ENCODE peak calls at places on chromosomes 6 and 20, in ten cellular contexts. W is heart right ventricle, K is fibroblast of lung, B is progenitor cell of endocrine pancreas, G is PC-9, O is osteocyte, D is stomach, F is left ventricle myocardium inferior, P is RWPE1, N is fibroblast of mammary gland. Z is an unnamed sample.

GRCh38 chr6:6390849-6391602 is 70.6 kb upstream of the F13A1 start:
- DNase-seq in W (no peak), K (no peak), B (no peak), G (no peak), O (no peak), D (no peak), F (no peak), P (no peak), N (no peak), Z (no peak)

GRCh38 chr6:55293116-55293515 is 34.2 kb upstream of the GFRAL start:
- DNase-seq in W (no peak), K (no peak), B (no peak), G (no peak), O (no peak), D (no peak), F (no peak), P (peak; percentile 3), N (peak; percentile 22), Z (no peak)

GRCh38 chr6:42140756-42141602 is 1.4 kb downstream of the C6orf132 start:
- DNase-seq in W (no peak), K (peak; percentile 23), B (no peak), G (no peak), O (no peak), D (peak; percentile 28), F (no peak), P (peak; percentile 26), N (peak; percentile 42), Z (no peak)

GRCh38 chr6:96153775-96154174 is 138.0 kb downstream of the FUT9 start:
- DNase-seq in W (no peak), K (peak; percentile 20), B (no peak), G (no peak), O (no peak), D (no peak), F (no peak), P (no peak), N (no peak), Z (no peak)

GRCh38 chr6:80520195-80520594 is 413.7 kb downstream of the BCKDHB start:
- DNase-seq in W (no peak), K (peak; percentile 58), B (no peak), G (no peak), O (no peak), D (no peak), F (no peak), P (no peak), N (peak; percentile 73), Z (no peak)

GRCh38 chr6:36684447-36684812 is 5.9 kb downstream of the CDKN1A start:
- DNase-seq in W (no peak), K (no peak), B (no peak), G (no peak), O (no peak), D (no peak), F (no peak), P (no peak), N (no peak), Z (no peak)

GRCh38 chr6:132712366-132712765 is 1.5 kb downstream of the VNN1 start:
- DNase-seq in W (no peak), K (peak; percentile 41), B (no peak), G (peak; percentile 89), O (no peak), D (no peak), F (no peak), P (peak; percentile 27), N (peak; percentile 30), Z (no peak)

GRCh38 chr6:148524509-148524908 is 181.9 kb downstream of the SASH1 start:
- DNase-seq in W (no peak), K (peak; percentile 89), B (no peak), G (no peak), O (no peak), D (no peak), F (no peak), P (no peak), N (peak; percentile 95), Z (no peak)

GRCh38 chr20:17992847-17993508 is 24.2 kb downstream of the MGME1 start:
- DNase-seq in W (no peak), K (peak; percentile 44), B (no peak), G (no peak), O (no peak), D (no peak), F (no peak), P (no peak), N (no peak), Z (no peak)

GRCh38 chr6:132300323-132300949 is 100.8 kb downstream of the MOXD1 start:
- DNase-seq in W (no peak), K (peak; percentile 50), B (no peak), G (peak; percentile 44), O (no peak), D (peak; percentile 45), F (no peak), P (peak; percentile 41), N (peak; percentile 73), Z (peak; percentile 59)

GRCh38 chr6:127475823-127476176 is 16.6 kb upstream of the KIAA0408 start:
- DNase-seq in W (no peak), K (no peak), B (no peak), G (no peak), O (no peak), D (no peak), F (peak; percentile 12), P (no peak), N (no peak), Z (no peak)

GRCh38 chr6:138397128-138397814 is 6.8 kb upstream of the HEBP2 start:
- DNase-seq in W (no peak), K (peak; percentile 7), B (no peak), G (no peak), O (no peak), D (no peak), F (no peak), P (no peak), N (peak; percentile 53), Z (no peak)

GRCh38 chr6:4846387-4846786 is 70.2 kb downstream of the CDYL start:
- DNase-seq in W (no peak), K (no peak), B (no peak), G (no peak), O (no peak), D (no peak), F (no peak), P (no peak), N (no peak), Z (no peak)

GRCh38 chr6:4849628-4850027 is 73.4 kb downstream of the CDYL start:
- DNase-seq in W (no peak), K (no peak), B (no peak), G (no peak), O (no peak), D (no peak), F (no peak), P (no peak), N (no peak), Z (no peak)

GRCh38 chr6:4849214-4849613 is 73.0 kb downstream of the CDYL start:
- DNase-seq in W (no peak), K (peak; percentile 45), B (no peak), G (no peak), O (no peak), D (no peak), F (no peak), P (no peak), N (no peak), Z (no peak)

GRCh38 chr6:4851035-4851434 is 74.8 kb downstream of the CDYL start:
- DNase-seq in W (no peak), K (no peak), B (no peak), G (no peak), O (no peak), D (no peak), F (no peak), P (no peak), N (no peak), Z (no peak)

GRCh38 chr6:4848382-4849068 is 72.3 kb downstream of the CDYL start:
- DNase-seq in W (peak; percentile 23), K (peak; percentile 12), B (no peak), G (peak; percentile 74), O (no peak), D (peak; percentile 49), F (no peak), P (no peak), N (peak; percentile 14), Z (peak; percentile 42)
- TF ChIP-seq CTCF in W (peak; percentile 70), K (peak; percentile 15), B (peak; percentile 59), G (peak; percentile 64), O (peak; percentile 25), D (no peak), F (peak; percentile 64), P (no peak), N (peak; percentile 31), Z (peak; percentile 36)

DNA sequence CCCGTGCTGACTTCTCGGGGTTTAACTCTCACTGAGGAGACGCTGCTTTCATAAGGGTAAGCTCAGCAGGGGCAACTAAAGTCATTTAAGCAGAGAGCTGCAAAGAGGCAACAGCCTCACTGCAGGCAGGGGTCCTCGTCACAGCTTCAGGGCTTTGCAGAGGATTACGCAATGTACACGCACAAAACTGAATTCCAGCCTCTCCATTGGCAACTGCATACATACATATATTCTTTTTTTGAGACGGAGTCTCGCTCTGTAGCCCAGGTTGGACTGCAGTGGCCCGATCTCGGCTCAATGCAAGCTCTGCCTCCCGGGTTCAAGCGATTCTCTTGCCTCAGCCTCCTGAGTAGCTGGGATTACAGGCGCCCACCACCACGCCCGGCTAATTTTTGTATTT is 2.4 kb downstream of the GMEB2 start:
- DNase-seq in W (no peak), K (no peak), B (no peak), G (no peak), O (no peak), D (no peak), F (no peak), P (no peak), N (peak; percentile 46), Z (no peak)
- TF ChIP-seq CTCF in W (no peak), K (no peak), B (no peak), G (no peak), O (peak; percentile 16), D (no peak), F (no peak), P (no peak), N (no peak), Z (no peak)

DNA sequence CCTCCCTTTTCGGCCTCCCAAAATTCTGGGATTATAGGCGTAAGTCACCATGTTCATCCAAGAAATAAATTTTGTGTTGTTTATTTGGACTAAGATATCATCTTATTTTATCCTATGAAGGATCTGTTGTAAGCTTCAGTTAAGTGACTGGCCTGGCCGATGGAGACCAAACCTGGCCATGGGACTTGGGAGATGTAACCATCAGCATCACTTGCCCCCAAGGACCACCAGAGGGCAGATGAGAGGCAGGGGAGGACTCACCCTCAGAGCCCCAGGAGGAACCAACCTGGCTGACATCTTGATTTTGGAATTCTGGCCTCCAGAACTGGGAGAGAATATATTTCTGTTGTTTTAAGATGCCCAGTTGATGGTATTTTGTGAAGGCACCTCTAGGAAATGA is 266.7 kb downstream of the CDH26 start:
- DNase-seq in W (no peak), K (no peak), B (no peak), G (no peak), O (no peak), D (no peak), F (no peak), P (no peak), N (peak; percentile 41), Z (peak; percentile 38)
- TF ChIP-seq CTCF in W (peak; percentile 25), K (peak; percentile 48), B (peak; percentile 56), G (peak; percentile 54), O (peak; percentile 31), D (no peak), F (peak; percentile 31), P (peak; percentile 45), N (peak; percentile 71), Z (peak; percentile 28)

GRCh38 chr6:145924600-145924999 is 39.6 kb downstream of the SHPRH start:
- DNase-seq in W (no peak), K (no peak), B (no peak), G (no peak), O (no peak), D (no peak), F (no peak), P (no peak), N (no peak), Z (no peak)

GRCh38 chr6:145929037-145929633 is 35.0 kb downstream of the SHPRH start:
- DNase-seq in W (no peak), K (peak; percentile 31), B (no peak), G (no peak), O (no peak), D (no peak), F (no peak), P (peak; percentile 6), N (peak; percentile 62), Z (no peak)
- TF ChIP-seq CTCF in W (peak; percentile 78), K (peak; percentile 45), B (peak; percentile 81), G (peak; percentile 84), O (peak; percentile 77), D (peak; percentile 65), F (peak; percentile 73), P (peak; percentile 72), N (peak; percentile 59), Z (peak; percentile 91)